ENCODE peak calls at places on chromosomes 2 and 18, in four cellular contexts. One of them, this sample, is unnamed. For H3K27me3, the result is how much of the 10 kb centered on the place peaks cover.

GRCh38 chr18:42706029-42706608 is 409.4 kb downstream of the RIT2 start:
- DNase-seq in AG04450: no peak
- DNase-seq in tibial artery: no peak
- DNase-seq in CD4-positive, alpha-beta memory T cell: no peak
- DNase-seq in this sample: no peak

GRCh38 chr2:113720167-113720566 is 36.3 kb downstream of the SLC35F5 start:
- DNase-seq in AG04450: no peak
- DNase-seq in tibial artery: no peak
- DNase-seq in CD4-positive, alpha-beta memory T cell: no peak
- DNase-seq in this sample: no peak

GRCh38 chr2:241598487-241598886 is 38.5 kb downstream of the THAP4 start:
- DNase-seq in AG04450: no peak
- DNase-seq in tibial artery: no peak
- DNase-seq in CD4-positive, alpha-beta memory T cell: no peak
- DNase-seq in this sample: no peak

GRCh38 chr18:51236225-51236624 is 38.7 kb upstream of the MEX3C start:
- DNase-seq in AG04450: no peak
- DNase-seq in tibial artery: no peak
- DNase-seq in CD4-positive, alpha-beta memory T cell: no peak
- DNase-seq in this sample: peak

GRCh38 chr2:112683550-112684414 is 37.0 kb upstream of the NT5DC4 start:
- DNase-seq in AG04450: no peak
- DNase-seq in tibial artery: no peak
- DNase-seq in CD4-positive, alpha-beta memory T cell: no peak
- DNase-seq in this sample: no peak

GRCh38 chr2:149259136-149259535 is 71.3 kb upstream of the LYPD6 start:
- DNase-seq in AG04450: no peak
- DNase-seq in tibial artery: no peak
- DNase-seq in CD4-positive, alpha-beta memory T cell: no peak
- DNase-seq in this sample: no peak

GRCh38 chr18:45539383-45539960 is 75.8 kb upstream of the SLC14A2 start:
- DNase-seq in AG04450: no peak
- DNase-seq in tibial artery: no peak
- DNase-seq in CD4-positive, alpha-beta memory T cell: no peak
- DNase-seq in this sample: no peak

GRCh38 chr2:232432598-232433184 is 23.3 kb upstream of the ALPI start:
- DNase-seq in AG04450: no peak
- DNase-seq in tibial artery: peak
- DNase-seq in CD4-positive, alpha-beta memory T cell: no peak
- DNase-seq in this sample: no peak

GRCh38 chr18:58388736-58389135 is 240.2 kb downstream of the ALPK2 start:
- DNase-seq in AG04450: no peak
- DNase-seq in tibial artery: no peak
- DNase-seq in CD4-positive, alpha-beta memory T cell: no peak
- DNase-seq in this sample: no peak

GRCh38 chr2:65536596-65536995 is 104.2 kb upstream of the SPRED2 start:
- DNase-seq in AG04450: no peak
- DNase-seq in tibial artery: no peak
- DNase-seq in CD4-positive, alpha-beta memory T cell: no peak
- DNase-seq in this sample: no peak

GRCh38 chr2:62724886-62725711 is 19.6 kb downstream of the EHBP1 start:
- DNase-seq in AG04450: no peak
- DNase-seq in tibial artery: no peak
- DNase-seq in CD4-positive, alpha-beta memory T cell: no peak
- DNase-seq in this sample: peak

GRCh38 chr2:20667151-20667530 is 197 bp downstream of the GDF7 start:
- DNase-seq in AG04450: no peak
- DNase-seq in tibial artery: no peak
- DNase-seq in CD4-positive, alpha-beta memory T cell: no peak
- DNase-seq in this sample: no peak

GRCh38 chr2:85754313-85755095 is 713 bp downstream of the ATOH8 start:
- DNase-seq in AG04450: no peak
- DNase-seq in tibial artery: peak
- DNase-seq in CD4-positive, alpha-beta memory T cell: peak
- DNase-seq in this sample: peak

GRCh38 chr18:14085770-14086458 is 46.3 kb downstream of the ZNF519 start:
- DNase-seq in AG04450: no peak
- DNase-seq in tibial artery: no peak
- DNase-seq in CD4-positive, alpha-beta memory T cell: no peak
- DNase-seq in this sample: no peak

GRCh38 chr2:168545439-168546082 is 89.5 kb downstream of the CERS6 start:
- DNase-seq in AG04450: peak
- DNase-seq in tibial artery: no peak
- DNase-seq in CD4-positive, alpha-beta memory T cell: no peak
- DNase-seq in this sample: peak

GRCh38 chr2:186984481-186984880 is 135.5 kb upstream of the ZSWIM2 start:
- DNase-seq in AG04450: no peak
- DNase-seq in tibial artery: no peak
- DNase-seq in CD4-positive, alpha-beta memory T cell: no peak
- DNase-seq in this sample: no peak

GRCh38 chr2:22992446-22992845 is 392.5 kb upstream of the KLHL29 start:
- DNase-seq in AG04450: no peak
- DNase-seq in tibial artery: no peak
- DNase-seq in CD4-positive, alpha-beta memory T cell: no peak
- DNase-seq in this sample: no peak

GRCh38 chr2:59458862-59459261 is 1094.6 kb downstream of the BCL11A start:
- DNase-seq in AG04450: no peak
- DNase-seq in tibial artery: no peak
- DNase-seq in CD4-positive, alpha-beta memory T cell: no peak
- DNase-seq in this sample: no peak

GRCh38 chr2:214310319-214310718 is 100.5 kb upstream of the VWC2L start:
- DNase-seq in AG04450: no peak
- DNase-seq in tibial artery: no peak
- DNase-seq in CD4-positive, alpha-beta memory T cell: no peak
- DNase-seq in this sample: no peak

GRCh38 chr18:6994053-6994452 is 123.5 kb downstream of the LAMA1 start:
- DNase-seq in AG04450: no peak
- DNase-seq in tibial artery: no peak
- DNase-seq in CD4-positive, alpha-beta memory T cell: no peak
- DNase-seq in this sample: no peak

GRCh38 chr2:15049096-15049993 is 416.8 kb downstream of the LRATD1 start:
- DNase-seq in AG04450: no peak
- DNase-seq in tibial artery: no peak
- DNase-seq in CD4-positive, alpha-beta memory T cell: no peak
- DNase-seq in this sample: no peak

GRCh38 chr2:205685314-205686230 is 3.3 kb downstream of the NRP2 start:
- DNase-seq in AG04450: no peak
- DNase-seq in tibial artery: no peak
- DNase-seq in CD4-positive, alpha-beta memory T cell: no peak
- DNase-seq in this sample: peak

GRCh38 chr2:207531024-207531411 is 1.3 kb downstream of the CREB1 start:
- DNase-seq in AG04450: no peak
- DNase-seq in tibial artery: no peak
- DNase-seq in CD4-positive, alpha-beta memory T cell: no peak
- DNase-seq in this sample: no peak

GRCh38 chr2:237603718-237604362 is 13.3 kb upstream of the RAB17 start:
- DNase-seq in AG04450: peak
- DNase-seq in tibial artery: no peak
- DNase-seq in CD4-positive, alpha-beta memory T cell: peak
- DNase-seq in this sample: no peak

GRCh38 chr2:197209742-197210408 is 100.7 kb downstream of the ANKRD44 start:
- DNase-seq in AG04450: no peak
- DNase-seq in tibial artery: no peak
- DNase-seq in CD4-positive, alpha-beta memory T cell: no peak
- DNase-seq in this sample: no peak

GRCh38 chr2:118224888-118225264 is 136.6 kb downstream of the INSIG2 start:
- DNase-seq in AG04450: no peak
- DNase-seq in tibial artery: no peak
- DNase-seq in CD4-positive, alpha-beta memory T cell: no peak
- DNase-seq in this sample: no peak

GRCh38 chr2:79723830-79724229 is 211.0 kb downstream of the CTNNA2 start:
- DNase-seq in AG04450: peak
- DNase-seq in tibial artery: no peak
- DNase-seq in CD4-positive, alpha-beta memory T cell: no peak
- DNase-seq in this sample: peak

GRCh38 chr2:217795067-217795466 is 207.7 kb downstream of the TNS1 start:
- DNase-seq in AG04450: no peak
- DNase-seq in tibial artery: peak
- DNase-seq in CD4-positive, alpha-beta memory T cell: no peak
- DNase-seq in this sample: no peak

GRCh38 chr2:189157431-189157830 is 22.1 kb downstream of the COL5A2 start:
- DNase-seq in AG04450: no peak
- DNase-seq in tibial artery: no peak
- DNase-seq in CD4-positive, alpha-beta memory T cell: no peak
- DNase-seq in this sample: peak

GRCh38 chr2:224369028-224369632 is 32.8 kb downstream of the FAM124B start:
- DNase-seq in AG04450: no peak
- DNase-seq in tibial artery: no peak
- DNase-seq in CD4-positive, alpha-beta memory T cell: peak
- DNase-seq in this sample: peak

GRCh38 chr2:233480490-233481202 is 85.9 kb downstream of the USP40 start:
- DNase-seq in AG04450: no peak
- DNase-seq in tibial artery: no peak
- DNase-seq in CD4-positive, alpha-beta memory T cell: no peak
- DNase-seq in this sample: no peak

GRCh38 chr2:12270876-12271588 is 445.7 kb upstream of the TRIB2 start:
- DNase-seq in AG04450: no peak
- DNase-seq in tibial artery: no peak
- DNase-seq in CD4-positive, alpha-beta memory T cell: no peak
- DNase-seq in this sample: no peak

GRCh38 chr2:164314148-164314547 is 307.1 kb downstream of the GRB14 start:
- DNase-seq in AG04450: no peak
- DNase-seq in tibial artery: no peak
- DNase-seq in CD4-positive, alpha-beta memory T cell: no peak
- DNase-seq in this sample: no peak

GRCh38 chr2:205872716-205873115 is 190.4 kb downstream of the NRP2 start:
- DNase-seq in AG04450: no peak
- DNase-seq in tibial artery: no peak
- DNase-seq in CD4-positive, alpha-beta memory T cell: no peak
- DNase-seq in this sample: no peak

GRCh38 chr2:189698020-189698887 is 23.8 kb downstream of the ANKAR start:
- DNase-seq in AG04450: no peak
- DNase-seq in tibial artery: no peak
- DNase-seq in CD4-positive, alpha-beta memory T cell: peak
- DNase-seq in this sample: peak

GRCh38 chr2:44342854-44343253 is 18.4 kb downstream of the PREPL start:
- DNase-seq in AG04450: no peak
- DNase-seq in tibial artery: no peak
- DNase-seq in CD4-positive, alpha-beta memory T cell: peak
- DNase-seq in this sample: no peak

GRCh38 chr2:160232905-160233475 is 32.9 kb upstream of the ITGB6 start:
- DNase-seq in AG04450: no peak
- DNase-seq in tibial artery: no peak
- DNase-seq in CD4-positive, alpha-beta memory T cell: no peak
- DNase-seq in this sample: no peak

DNA sequence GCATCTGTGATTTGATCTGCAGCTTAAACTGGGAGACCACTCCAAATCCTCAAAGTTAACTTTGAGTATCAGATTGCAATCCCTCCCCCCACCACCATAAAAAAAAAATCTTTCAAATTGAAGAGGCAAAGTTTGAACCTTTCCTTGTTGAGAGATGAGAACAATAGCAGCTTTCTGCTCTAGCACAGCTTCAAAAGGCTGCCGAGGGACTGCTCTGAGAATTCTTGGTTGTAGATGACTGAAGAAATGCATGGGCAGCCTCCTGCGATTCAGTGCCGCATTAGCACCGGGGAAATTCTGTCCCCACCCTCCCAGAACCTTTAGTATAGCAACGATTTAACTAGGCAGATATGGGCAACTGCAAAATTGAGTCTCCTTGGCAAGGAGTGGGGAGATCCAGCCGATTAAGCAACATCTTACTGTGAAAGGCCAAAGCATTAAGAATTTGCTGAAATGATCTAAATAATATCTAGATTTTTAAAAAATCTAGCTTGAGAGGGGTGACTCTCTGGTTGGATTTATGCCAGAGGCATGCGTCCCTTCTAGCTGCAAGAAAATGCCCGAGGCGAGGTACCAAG is 3.9 kb upstream of the SP5 start:
- DNase-seq in AG04450: no peak
- DNase-seq in tibial artery: no peak
- DNase-seq in CD4-positive, alpha-beta memory T cell: no peak
- DNase-seq in this sample: no peak
- H3K27me3 ChIP-seq in AG04450: half or more
- H3K27me3 ChIP-seq in tibial artery: under half
- H3K27me3 ChIP-seq in CD4-positive, alpha-beta memory T cell: under half
- H3K27me3 ChIP-seq in this sample: under half

GRCh38 chr2:199456383-199457146 is 1.2 kb downstream of the SATB2 start:
- DNase-seq in AG04450: no peak
- DNase-seq in tibial artery: no peak
- DNase-seq in CD4-positive, alpha-beta memory T cell: no peak
- DNase-seq in this sample: no peak
- H3K27me3 ChIP-seq in AG04450: under half
- H3K27me3 ChIP-seq in tibial artery: under half
- H3K27me3 ChIP-seq in CD4-positive, alpha-beta memory T cell: half or more
- H3K27me3 ChIP-seq in this sample: under half

GRCh38 chr2:70893186-70893585 is 42.5 kb upstream of the ATP6V1B1 start:
- DNase-seq in AG04450: no peak
- DNase-seq in tibial artery: no peak
- DNase-seq in CD4-positive, alpha-beta memory T cell: no peak
- DNase-seq in this sample: no peak
- H3K27me3 ChIP-seq in AG04450: half or more
- H3K27me3 ChIP-seq in tibial artery: under half
- H3K27me3 ChIP-seq in CD4-positive, alpha-beta memory T cell: under half
- H3K27me3 ChIP-seq in this sample: under half

DNA sequence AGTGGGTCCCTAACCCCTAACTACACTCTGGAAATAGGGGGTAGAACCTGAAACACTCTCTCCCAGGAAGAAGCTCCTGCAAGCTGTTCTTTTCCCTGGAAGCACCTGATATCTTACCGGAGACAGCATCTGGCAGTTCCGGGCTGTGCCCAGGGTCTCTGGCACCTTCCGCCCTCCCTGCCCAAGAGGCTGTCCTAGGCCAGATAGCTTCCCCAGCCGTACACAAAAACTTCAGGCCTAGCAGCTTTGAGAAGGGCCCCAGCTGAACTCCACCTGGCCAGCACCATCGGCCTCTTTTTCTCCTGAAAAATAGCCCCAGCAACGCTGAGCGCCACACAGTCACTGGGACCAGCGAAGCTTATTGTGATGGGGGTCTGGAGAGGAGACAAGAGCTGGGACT is 9.7 kb downstream of the OSR1 start:
- DNase-seq in AG04450: no peak
- DNase-seq in tibial artery: no peak
- DNase-seq in CD4-positive, alpha-beta memory T cell: no peak
- DNase-seq in this sample: no peak
- H3K27me3 ChIP-seq in AG04450: under half
- H3K27me3 ChIP-seq in tibial artery: under half
- H3K27me3 ChIP-seq in CD4-positive, alpha-beta memory T cell: under half
- H3K27me3 ChIP-seq in this sample: under half

GRCh38 chr2:3608373-3609278 is 13.7 kb downstream of the COLEC11 start:
- DNase-seq in AG04450: no peak
- DNase-seq in tibial artery: no peak
- DNase-seq in CD4-positive, alpha-beta memory T cell: no peak
- DNase-seq in this sample: no peak
- H3K27me3 ChIP-seq in AG04450: under half
- H3K27me3 ChIP-seq in tibial artery: under half
- H3K27me3 ChIP-seq in CD4-positive, alpha-beta memory T cell: under half
- H3K27me3 ChIP-seq in this sample: under half

DNA sequence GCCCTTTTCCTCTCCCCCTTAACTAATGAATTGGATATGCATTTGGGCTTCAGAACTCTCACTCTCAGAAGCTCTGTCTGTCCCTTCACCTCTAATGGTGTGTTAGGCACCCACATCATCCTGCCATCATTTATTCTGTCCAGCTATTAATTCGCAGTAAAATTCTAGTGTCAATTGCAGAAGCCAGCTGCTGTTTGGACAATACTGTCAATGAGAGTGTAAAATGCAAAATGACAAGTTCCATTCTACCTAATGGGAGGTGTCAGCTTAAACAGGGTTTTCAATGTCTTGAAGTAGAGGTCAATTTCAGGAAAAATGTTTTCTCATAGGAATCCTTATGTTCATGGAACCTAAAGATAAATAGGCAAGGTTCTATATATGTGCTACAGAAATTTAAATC is 570.8 kb downstream of the TDRD15 start:
- DNase-seq in AG04450: no peak
- DNase-seq in tibial artery: no peak
- DNase-seq in CD4-positive, alpha-beta memory T cell: no peak
- DNase-seq in this sample: no peak
- H3K27me3 ChIP-seq in AG04450: under half
- H3K27me3 ChIP-seq in tibial artery: under half
- H3K27me3 ChIP-seq in CD4-positive, alpha-beta memory T cell: under half
- H3K27me3 ChIP-seq in this sample: under half

This sample was measured in SJSA1.